ENCODE peak calls at places on chromosomes 11 and 22, in four cellular contexts. One of them, this sample, is unnamed.
A peak's percentile ranks its signal among the peaks of the same experiment; 100 is the strongest.

GRCh38 chr11:42049650-42050049 is 590.2 kb upstream of the LRRC4C start:
- DNase-seq in sigmoid colon: no peak
- DNase-seq in K562: no peak
- DNase-seq in suprapubic skin: no peak
- DNase-seq in this sample: no peak

GRCh38 chr22:48889209-48889830 is 938.4 kb downstream of the BRD1 start:
- DNase-seq in sigmoid colon: peak; percentile 36
- DNase-seq in K562: no peak
- DNase-seq in suprapubic skin: peak; percentile 74
- DNase-seq in this sample: no peak

GRCh38 chr22:49803134-49803533 is 24.5 kb downstream of the BRD1 start:
- DNase-seq in suprapubic skin: no peak
- DNase-seq in K562: no peak
- DNase-seq in sigmoid colon: no peak
- DNase-seq in this sample: no peak

GRCh38 chr11:18791175-18792065 is at the start of gene PTPN5:
- DNase-seq in suprapubic skin: no peak
- DNase-seq in K562: no peak
- DNase-seq in sigmoid colon: no peak
- DNase-seq in this sample: no peak

GRCh38 chr11:776459-777287 is 614 bp downstream of the GATD1 start:
- DNase-seq in suprapubic skin: no peak
- DNase-seq in sigmoid colon: peak; percentile 70
- DNase-seq in K562: peak; percentile 90
- DNase-seq in this sample: peak; percentile 33

GRCh38 chr11:73622920-73623593 is 23.3 kb upstream of the PLEKHB1 start:
- DNase-seq in K562: no peak
- DNase-seq in sigmoid colon: no peak
- DNase-seq in suprapubic skin: no peak
- DNase-seq in this sample: no peak

GRCh38 chr11:8963569-8964323 is 496 bp downstream of the TMEM9B start:
- DNase-seq in K562: no peak
- DNase-seq in suprapubic skin: peak; percentile 92
- DNase-seq in sigmoid colon: peak; percentile 90
- DNase-seq in this sample: no peak

GRCh38 chr11:113685650-113686349 is 20.3 kb downstream of the TMPRSS5 start:
- DNase-seq in sigmoid colon: no peak
- DNase-seq in suprapubic skin: no peak
- DNase-seq in K562: no peak
- DNase-seq in this sample: no peak

GRCh38 chr11:64373598-64373974 is 14.6 kb downstream of the RPS6KA4 start:
- DNase-seq in sigmoid colon: no peak
- DNase-seq in suprapubic skin: no peak
- DNase-seq in K562: no peak
- DNase-seq in this sample: no peak

GRCh38 chr11:72234514-72234830 is 9.5 kb downstream of the PHOX2A start:
- DNase-seq in sigmoid colon: peak; percentile 9
- DNase-seq in suprapubic skin: no peak
- DNase-seq in K562: no peak
- DNase-seq in this sample: no peak
- H3K36me3 ChIP-seq in sigmoid colon: peaks cover 85% of the 10 kb centered on the region
- H3K36me3 ChIP-seq in suprapubic skin: peaks cover 84% of the 10 kb centered on the region
- H3K36me3 ChIP-seq in K562: peaks cover 92% of the 10 kb centered on the region
- H3K36me3 ChIP-seq in this sample: no peaks in the 10 kb centered on the region

GRCh38 chr11:3368199-3368598 is 10.7 kb downstream of the ZNF195 start:
- DNase-seq in suprapubic skin: no peak
- DNase-seq in K562: no peak
- DNase-seq in sigmoid colon: no peak
- DNase-seq in this sample: no peak

GRCh38 chr11:3369366-3369765 is 9.6 kb downstream of the ZNF195 start:
- DNase-seq in K562: no peak
- DNase-seq in suprapubic skin: no peak
- DNase-seq in sigmoid colon: no peak
- DNase-seq in this sample: no peak

GRCh38 chr11:3367221-3367620 is 11.7 kb downstream of the ZNF195 start:
- DNase-seq in suprapubic skin: no peak
- DNase-seq in sigmoid colon: no peak
- DNase-seq in K562: no peak
- DNase-seq in this sample: no peak

GRCh38 chr11:3375552-3375951 is 3.4 kb downstream of the ZNF195 start:
- DNase-seq in K562: no peak
- DNase-seq in sigmoid colon: no peak
- DNase-seq in suprapubic skin: no peak
- DNase-seq in this sample: no peak

DNA sequence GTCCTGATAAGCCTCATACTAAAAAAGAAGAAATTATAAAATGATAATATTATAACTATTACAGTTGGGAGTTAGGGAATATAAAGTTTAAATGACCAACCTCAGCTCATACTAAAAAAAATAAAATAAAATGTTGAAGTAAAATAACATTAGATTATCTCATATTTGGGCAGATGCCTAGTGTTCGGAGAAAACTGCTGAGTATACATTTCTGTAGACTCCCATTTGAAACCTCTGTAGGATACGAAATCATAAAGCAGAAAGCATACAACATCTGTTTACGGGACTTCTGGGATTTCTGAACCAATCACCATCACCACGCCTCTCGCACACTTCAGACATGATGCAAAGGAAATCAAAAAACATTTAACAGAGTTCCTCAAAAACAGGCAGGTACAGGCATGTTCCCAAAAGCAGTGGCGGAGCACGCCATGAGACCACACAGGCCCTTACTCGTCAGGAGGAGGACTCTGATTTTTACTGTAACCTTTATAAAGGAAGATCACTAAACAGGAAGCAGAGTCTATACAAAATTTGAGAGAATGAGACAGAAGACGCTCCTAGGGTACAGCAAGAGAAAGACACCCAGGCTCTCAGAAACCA is 8.6 kb downstream of the ZNF195 start:
- DNase-seq in K562: no peak
- DNase-seq in sigmoid colon: no peak
- DNase-seq in suprapubic skin: no peak
- DNase-seq in this sample: no peak
- H3K4me3 ChIP-seq in K562: no peak overlapping the region
- H3K4me3 ChIP-seq in sigmoid colon: no peak overlapping the region
- H3K4me3 ChIP-seq in suprapubic skin: no peak overlapping the region
- H3K4me3 ChIP-seq in this sample: no peak overlapping the region

DNA sequence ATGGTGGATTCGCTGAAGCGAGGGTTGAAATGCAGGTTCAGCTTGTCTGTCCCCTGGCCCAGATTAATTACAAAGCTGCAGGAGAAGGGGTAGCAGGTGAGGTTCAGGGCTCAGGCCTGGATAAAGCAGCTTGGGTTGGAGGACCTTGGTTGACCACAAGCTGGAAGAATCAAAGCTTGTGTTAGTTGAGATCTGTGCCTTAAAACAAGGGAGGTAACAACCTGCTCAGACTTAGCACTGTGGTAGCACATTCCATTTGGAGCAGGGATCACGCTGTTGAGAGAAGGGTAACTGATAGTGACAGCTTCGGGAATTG is 9.3 kb downstream of the LGALS2 start:
- DNase-seq in sigmoid colon: no peak
- DNase-seq in K562: no peak
- DNase-seq in suprapubic skin: no peak
- DNase-seq in this sample: no peak
- TF ChIP-seq POLR2A in sigmoid colon: no peak
- TF ChIP-seq POLR2A in K562: peak; percentile 7
- TF ChIP-seq POLR2A in suprapubic skin: no peak
- TF ChIP-seq POLR2A in this sample: no peak

DNA sequence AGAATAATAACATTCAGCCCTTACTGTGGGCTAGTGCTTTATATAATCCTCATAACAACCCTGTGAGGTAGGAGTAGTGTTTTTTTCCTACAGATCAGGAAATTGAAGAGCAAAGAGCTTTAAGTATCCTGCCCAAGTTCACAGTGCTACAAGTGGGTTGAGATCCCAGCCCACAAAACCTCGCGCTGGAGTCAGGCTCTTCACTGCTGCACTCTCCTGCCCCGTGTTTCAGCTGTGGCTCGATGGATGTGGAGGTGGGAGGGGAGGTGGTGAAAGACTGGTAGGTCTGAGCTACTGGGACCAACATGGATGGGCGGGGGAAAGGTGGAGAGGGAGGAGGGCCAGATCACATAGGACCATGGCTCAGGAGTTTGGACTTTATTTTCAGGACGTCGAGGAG is 6.1 kb downstream of the ZNF408 start:
- DNase-seq in K562: no peak
- DNase-seq in suprapubic skin: no peak
- DNase-seq in sigmoid colon: no peak
- DNase-seq in this sample: no peak
- H3K36me3 ChIP-seq in K562: peaks cover 55% of the 10 kb centered on the region
- H3K36me3 ChIP-seq in suprapubic skin: peaks cover 53% of the 10 kb centered on the region
- H3K36me3 ChIP-seq in sigmoid colon: peaks cover 64% of the 10 kb centered on the region
- H3K36me3 ChIP-seq in this sample: no peaks in the 10 kb centered on the region

GRCh38 chr11:78417175-78417887 is at the start of gene GAB2:
- DNase-seq in suprapubic skin: no peak
- DNase-seq in K562: no peak
- DNase-seq in sigmoid colon: no peak
- DNase-seq in this sample: peak; percentile 67

GRCh38 chr11:78419327-78419726 is 1.7 kb upstream of the GAB2 start:
- DNase-seq in suprapubic skin: no peak
- DNase-seq in K562: no peak
- DNase-seq in sigmoid colon: peak; percentile 86
- DNase-seq in this sample: peak; percentile 51

GRCh38 chr11:78417888-78418583 is 416 bp upstream of the GAB2 start:
- DNase-seq in K562: peak; percentile 88
- DNase-seq in suprapubic skin: peak; percentile 90
- DNase-seq in sigmoid colon: peak; percentile 89
- DNase-seq in this sample: peak; percentile 78

GRCh38 chr11:78420255-78420764 is 2.7 kb upstream of the GAB2 start:
- DNase-seq in suprapubic skin: peak; percentile 87
- DNase-seq in sigmoid colon: peak; percentile 86
- DNase-seq in K562: no peak
- DNase-seq in this sample: peak; percentile 80

GRCh38 chr11:78418584-78419211 is 1.1 kb upstream of the GAB2 start:
- DNase-seq in sigmoid colon: no peak
- DNase-seq in suprapubic skin: no peak
- DNase-seq in K562: no peak
- DNase-seq in this sample: no peak
- H3K4me3 ChIP-seq in sigmoid colon: peak overlapping the region; percentile 78
- H3K4me3 ChIP-seq in suprapubic skin: peak overlapping the region; percentile 93
- H3K4me3 ChIP-seq in K562: peak overlapping the region; percentile 40
- H3K4me3 ChIP-seq in this sample: peak overlapping the region; percentile 92

GRCh38 chr11:66438504-66439466 is at the start of gene MRPL11:
- DNase-seq in suprapubic skin: peak; percentile 90
- DNase-seq in K562: peak; percentile 94
- DNase-seq in sigmoid colon: peak; percentile 91
- DNase-seq in this sample: peak; percentile 88
- TF ChIP-seq POLR2A in suprapubic skin: no peak
- TF ChIP-seq POLR2A in K562: peak; percentile 86
- TF ChIP-seq POLR2A in sigmoid colon: no peak
- TF ChIP-seq POLR2A in this sample: no peak

This sample was measured in ovary.